ENCODE peak calls at places on chromosomes 1 and 21, in six cellular contexts. V, L, O, P, F and Z are unnamed samples.

GRCh38 chr1:200099040-200099439 is 71.5 kb downstream of the NR5A2 start:
- DNase-seq in V (peak), L (no peak), O (no peak), P (no peak), F (no peak), Z (peak)

GRCh38 chr1:206445861-206446495 is 24.3 kb upstream of the IKBKE start:
- DNase-seq in V (no peak), L (no peak), O (no peak), P (peak), F (no peak), Z (no peak)

GRCh38 chr1:2194319-2194897 is at the start of gene FAAP20:
- DNase-seq in V (peak), L (peak), O (no peak), P (no peak), F (peak), Z (no peak)

GRCh38 chr21:40512590-40512989 is 334.4 kb downstream of the DSCAM start:
- DNase-seq in V (peak), L (peak), O (no peak), P (no peak), F (peak), Z (no peak)

GRCh38 chr1:18041107-18041506 is 66.5 kb upstream of the IGSF21 start:
- DNase-seq in V (no peak), L (no peak), O (no peak), P (no peak), F (no peak), Z (no peak)

GRCh38 chr1:241716915-241717651 is 65.0 kb downstream of the WDR64 start:
- DNase-seq in V (no peak), L (no peak), O (no peak), P (no peak), F (no peak), Z (no peak)

GRCh38 chr1:145824499-145824842 is 471 bp downstream of the POLR3C start:
- DNase-seq in V (no peak), L (peak), O (no peak), P (no peak), F (no peak), Z (no peak)

GRCh38 chr1:22119626-22120468 is 23.1 kb downstream of the WNT4 start:
- DNase-seq in V (no peak), L (no peak), O (no peak), P (no peak), F (no peak), Z (no peak)

GRCh38 chr1:97849350-97850339 is 71.2 kb downstream of the DPYD start:
- DNase-seq in V (peak), L (peak), O (no peak), P (no peak), F (no peak), Z (no peak)

GRCh38 chr1:65148548-65149390 is 766 bp downstream of the AK4 start:
- DNase-seq in V (peak), L (peak), O (peak), P (no peak), F (peak), Z (peak)

GRCh38 chr21:35370071-35370470 is 321.0 kb upstream of the RUNX1 start:
- DNase-seq in V (no peak), L (no peak), O (no peak), P (no peak), F (no peak), Z (no peak)

GRCh38 chr1:94178896-94179295 is 57.9 kb upstream of the ABCA4 start:
- DNase-seq in V (no peak), L (no peak), O (no peak), P (peak), F (no peak), Z (no peak)

GRCh38 chr1:166489670-166490436 is 323.1 kb upstream of the FAM78B start:
- DNase-seq in V (peak), L (no peak), O (peak), P (no peak), F (peak), Z (peak)

GRCh38 chr1:241639040-241639652 is 1.0 kb downstream of the CHML start:
- DNase-seq in V (no peak), L (no peak), O (no peak), P (peak), F (no peak), Z (no peak)

GRCh38 chr1:42456754-42457089 is 379 bp downstream of the PPCS start:
- DNase-seq in V (peak), L (no peak), O (peak), P (peak), F (peak), Z (peak)

GRCh38 chr1:75632350-75632949 is 21.5 kb upstream of the SLC44A5 start:
- DNase-seq in V (no peak), L (peak), O (no peak), P (peak), F (no peak), Z (no peak)